ENCODE peak calls at places on chromosomes 2 and 18, in six cellular contexts. U is upper lobe of left lung, K is SJSA1, M is thyroid gland, R is neuronal stem cell, S is suprapubic skin. I is an unnamed sample. For H3K4me1 and H3K9me3, the result is how much of the 10 kb centered on the place peaks cover.

GRCh38 chr2:55164534-55165104 is 67.5 kb downstream of the CLHC1 start:
- DNase-seq in U (no peak), M (no peak), S (no peak), R (no peak), K (no peak), I (no peak)

GRCh38 chr2:100451734-100452133 is 18.5 kb upstream of the NMS start:
- DNase-seq in K (no peak), S (no peak), M (no peak), U (no peak), R (no peak), I (no peak)

GRCh38 chr2:45353879-45354278 is 257.2 kb downstream of the SRBD1 start:
- DNase-seq in M (no peak), U (no peak), R (no peak), S (no peak), K (peak), I (no peak)

GRCh38 chr2:234795272-234795920 is 156.4 kb upstream of the SH3BP4 start:
- DNase-seq in S (no peak), U (no peak), R (no peak), K (peak), M (no peak), I (no peak)

GRCh38 chr2:119315241-119315925 is 51.3 kb downstream of the C2orf76 start:
- DNase-seq in R (no peak), M (no peak), S (no peak), K (no peak), U (no peak), I (no peak)

GRCh38 chr2:67877281-67877680 is 185.5 kb downstream of the C1D start:
- DNase-seq in K (no peak), R (no peak), S (no peak), U (no peak), M (no peak), I (no peak)

GRCh38 chr2:189506514-189506976 is 65.3 kb downstream of the WDR75 start:
- DNase-seq in M (no peak), U (no peak), S (no peak), R (no peak), K (no peak), I (no peak)

GRCh38 chr2:100742884-100743283 is 77.1 kb upstream of the NPAS2 start:
- DNase-seq in U (no peak), R (no peak), K (peak), M (no peak), S (no peak), I (no peak)

DNA sequence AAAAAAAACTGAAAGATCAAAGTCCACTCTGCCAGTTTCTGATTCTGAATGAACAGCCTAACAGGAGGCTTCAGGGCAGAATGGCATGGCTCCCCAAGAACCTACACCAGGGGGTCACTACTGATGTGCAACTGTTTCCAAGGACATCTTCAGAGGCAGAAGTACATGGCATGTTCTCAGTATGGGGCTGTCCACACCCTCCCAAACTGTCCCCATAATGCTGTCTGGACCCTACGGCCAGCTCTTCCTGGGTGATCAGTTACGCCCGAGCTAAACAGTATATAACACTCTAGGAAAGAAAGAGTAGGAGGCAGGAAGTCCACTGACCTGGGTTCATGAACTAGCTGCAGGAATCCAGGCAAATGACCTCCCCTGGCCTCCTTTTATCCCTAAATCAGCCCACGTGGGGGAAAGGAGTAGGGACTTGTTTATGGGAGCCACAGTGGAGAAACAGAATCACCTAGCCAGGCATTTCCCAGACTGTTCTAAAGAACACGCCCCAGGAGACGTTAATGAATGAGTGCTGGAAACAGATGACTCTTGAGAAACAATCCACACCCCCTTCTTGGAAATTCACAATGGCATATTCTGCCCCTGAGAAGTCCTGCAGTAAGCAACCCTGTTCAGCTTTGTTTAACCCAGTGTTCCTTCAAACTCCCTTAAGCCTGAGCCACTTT is 2.5 kb downstream of the TMBIM1 start:
- DNase-seq in U (no peak), M (no peak), S (peak), R (no peak), K (no peak), I (no peak)
- H3K4me1 ChIP-seq in U (half or more), M (half or more), S (half or more), R (under half), K (half or more), I (under half)

DNA sequence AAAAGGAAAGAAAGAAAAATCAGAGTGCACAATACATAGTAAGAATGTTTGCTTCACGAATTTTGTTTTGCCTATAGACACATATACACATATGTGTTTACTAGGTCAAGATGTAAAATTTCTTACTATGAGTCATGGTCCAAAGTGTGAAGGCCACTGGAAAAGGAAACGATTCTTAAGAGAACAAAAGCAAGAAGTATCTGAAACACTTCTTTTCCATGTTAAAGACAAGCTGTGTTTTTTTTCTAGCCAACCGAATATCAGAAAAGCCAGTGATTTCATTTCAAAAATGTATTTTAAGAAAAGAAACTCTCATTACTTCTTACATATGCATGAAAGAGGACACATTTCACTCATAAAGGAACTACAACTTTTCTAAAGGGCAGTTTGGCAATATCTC is 24.9 kb downstream of the PECR start:
- DNase-seq in S (no peak), M (no peak), U (no peak), R (no peak), K (no peak), I (peak)
- H3K4me3 ChIP-seq in S (no peak), M (no peak), U (no peak), R (no peak), K (no peak), I (no peak)

GRCh38 chr18:71666481-71666880 is 877.7 kb downstream of the CBLN2 start:
- DNase-seq in M (no peak), S (no peak), K (no peak), R (no peak), U (no peak), I (no peak)

DNA sequence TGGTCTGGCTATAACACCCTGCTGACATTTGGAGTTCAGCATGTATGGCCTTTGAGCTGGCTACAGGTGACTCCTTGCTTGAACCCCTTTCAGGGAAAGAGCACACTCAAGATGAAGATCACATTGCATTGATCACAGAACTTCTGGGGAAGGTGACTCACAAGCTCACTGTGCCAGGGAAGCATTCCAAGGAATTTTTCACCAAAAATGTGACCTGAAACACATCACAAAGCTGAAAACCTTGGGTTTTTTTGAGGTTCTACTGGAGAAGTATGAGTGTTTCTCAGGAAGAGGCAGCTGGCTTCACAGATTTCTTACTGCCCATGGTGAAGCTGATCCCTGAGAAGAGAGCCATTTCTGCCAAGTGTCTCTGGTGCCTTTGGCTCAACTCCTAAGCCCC is 879.0 kb downstream of the CBLN2 start:
- DNase-seq in K (no peak), R (no peak), M (no peak), S (no peak), U (no peak), I (no peak)
- H3K9me3 ChIP-seq in K (under half), R (under half), M (under half), S (under half), U (under half), I (under half)

GRCh38 chr2:182542501-182543258 is 115.8 kb upstream of the PDE1A start:
- DNase-seq in S (no peak), U (no peak), R (no peak), M (no peak), K (no peak), I (no peak)
- H3K4me1 ChIP-seq in S (under half), U (under half), R (under half), M (under half), K (under half), I (under half)

GRCh38 chr2:73269686-73270465 is 14.4 kb downstream of the FBXO41 start:
- DNase-seq in K (no peak), U (no peak), S (no peak), M (no peak), R (no peak), I (no peak)

GRCh38 chr2:73266061-73266891 is 18.0 kb downstream of the FBXO41 start:
- DNase-seq in S (peak), K (no peak), M (no peak), R (no peak), U (peak), I (no peak)

GRCh38 chr2:73267008-73267407 is 17.3 kb downstream of the FBXO41 start:
- DNase-seq in R (no peak), K (no peak), M (no peak), S (no peak), U (no peak), I (no peak)

GRCh38 chr2:73268831-73269685 is 15.2 kb downstream of the FBXO41 start:
- DNase-seq in U (peak), M (peak), S (peak), R (no peak), K (no peak), I (no peak)

DNA sequence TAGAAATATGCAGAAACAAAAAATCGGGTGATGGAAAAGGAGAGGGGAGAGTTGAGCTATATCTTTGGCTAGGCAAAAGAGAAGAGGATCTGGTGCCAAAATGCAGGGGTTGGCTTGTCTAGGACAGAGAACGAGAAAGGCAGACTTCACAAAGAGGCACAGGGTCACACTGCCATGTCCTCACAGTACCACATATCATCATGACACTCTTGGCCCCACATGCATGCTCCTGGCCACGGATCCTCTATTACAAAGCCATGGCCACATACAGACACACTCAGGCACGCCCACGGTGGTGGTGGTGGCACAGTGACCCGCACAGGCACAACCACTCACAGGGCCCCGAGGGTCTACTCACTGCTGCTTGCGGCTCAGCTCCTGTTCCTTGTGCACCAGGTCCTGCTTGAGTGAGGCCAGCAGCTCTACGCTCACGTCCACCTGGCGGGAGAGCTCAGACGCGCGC is 15.9 kb downstream of the FBXO41 start:
- DNase-seq in R (no peak), S (peak), M (no peak), K (no peak), U (no peak), I (no peak)
- H3K4me3 ChIP-seq in R (peak), S (peak), M (no peak), K (no peak), U (no peak), I (no peak)

DNA sequence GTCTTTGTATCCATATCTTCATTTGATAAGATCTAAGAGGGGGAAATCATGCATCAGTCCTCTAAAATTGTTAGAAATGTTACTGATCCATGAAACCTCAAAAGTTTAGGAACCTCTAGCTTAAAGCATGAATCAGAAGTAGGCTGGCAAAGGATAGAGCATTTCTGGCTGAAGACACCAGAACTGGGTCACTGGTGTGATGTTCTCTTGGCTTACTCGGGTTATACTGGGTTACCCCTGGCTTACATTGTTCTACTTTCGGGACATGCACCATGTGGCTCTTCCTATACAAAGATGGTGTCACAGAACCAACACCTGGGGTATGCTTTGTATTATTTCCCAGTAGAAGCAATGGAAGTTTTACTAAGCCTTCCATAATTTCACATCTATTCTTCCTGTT is 83.2 kb upstream of the TNP1 start:
- DNase-seq in U (no peak), K (no peak), M (no peak), S (no peak), R (no peak), I (no peak)
- H3K9me3 ChIP-seq in U (under half), K (under half), M (under half), S (under half), R (under half), I (under half)

GRCh38 chr2:127664065-127664894 is 11.1 kb downstream of the LIMS2 start:
- DNase-seq in K (no peak), U (peak), M (no peak), S (peak), R (no peak), I (no peak)
- H3K4me1 ChIP-seq in K (under half), U (under half), M (under half), S (half or more), R (under half), I (under half)

GRCh38 chr18:76613721-76614120 is 118.7 kb upstream of the ZNF516 start:
- DNase-seq in K (no peak), S (no peak), U (peak), R (no peak), M (no peak), I (no peak)

GRCh38 chr18:76613058-76613457 is 118.0 kb upstream of the ZNF516 start:
- DNase-seq in S (no peak), M (no peak), K (no peak), U (no peak), R (no peak), I (no peak)

GRCh38 chr18:76610012-76610411 is 115.0 kb upstream of the ZNF516 start:
- DNase-seq in R (no peak), M (no peak), K (no peak), U (no peak), S (no peak), I (no peak)

GRCh38 chr18:76615065-76615733 is 120.2 kb upstream of the ZNF516 start:
- DNase-seq in M (no peak), S (no peak), K (no peak), U (no peak), R (no peak), I (no peak)

DNA sequence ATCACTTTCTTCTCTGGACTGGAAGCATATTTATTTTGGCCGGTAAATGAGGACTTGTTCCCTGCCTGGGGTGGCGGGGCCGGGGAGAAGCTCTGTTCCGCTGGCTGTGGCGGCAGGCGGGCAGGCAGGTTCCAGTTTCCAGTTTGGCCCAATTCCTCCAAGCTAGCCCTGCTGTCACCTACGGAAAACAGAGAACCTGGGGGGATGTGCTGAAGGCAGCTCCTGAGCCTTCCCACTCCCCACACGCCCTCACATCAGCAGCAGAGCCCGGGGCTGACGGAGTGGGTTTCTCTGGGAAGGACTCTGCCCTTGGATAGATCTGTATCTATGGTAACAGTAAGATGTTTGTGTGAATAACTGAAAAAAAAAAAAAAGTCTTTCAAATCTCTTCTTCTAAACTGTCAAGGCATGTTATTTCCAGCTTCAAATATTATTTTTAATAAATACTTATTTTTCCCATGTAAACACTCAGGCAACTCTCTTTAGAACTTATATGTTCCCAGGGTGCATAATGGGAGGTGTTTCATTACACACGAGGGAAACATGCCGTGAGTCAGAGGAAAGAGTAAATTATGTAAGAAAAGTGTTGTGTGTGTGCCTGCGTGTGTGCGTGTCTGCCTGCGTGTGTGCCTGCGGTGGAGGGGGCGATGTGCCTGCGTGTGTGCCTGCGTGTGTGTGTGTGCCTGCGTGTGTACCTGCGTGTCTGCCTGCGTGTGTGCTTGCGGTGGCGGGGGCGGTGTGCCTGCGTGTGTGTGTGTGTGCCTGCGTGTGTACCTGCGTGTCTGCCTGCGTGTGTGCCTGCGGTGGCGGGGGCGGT is 116.1 kb upstream of the ZNF516 start:
- DNase-seq in S (no peak), K (no peak), R (no peak), M (peak), U (peak), I (no peak)
- H3K4me3 ChIP-seq in S (no peak), K (no peak), R (peak), M (no peak), U (no peak), I (no peak)

DNA sequence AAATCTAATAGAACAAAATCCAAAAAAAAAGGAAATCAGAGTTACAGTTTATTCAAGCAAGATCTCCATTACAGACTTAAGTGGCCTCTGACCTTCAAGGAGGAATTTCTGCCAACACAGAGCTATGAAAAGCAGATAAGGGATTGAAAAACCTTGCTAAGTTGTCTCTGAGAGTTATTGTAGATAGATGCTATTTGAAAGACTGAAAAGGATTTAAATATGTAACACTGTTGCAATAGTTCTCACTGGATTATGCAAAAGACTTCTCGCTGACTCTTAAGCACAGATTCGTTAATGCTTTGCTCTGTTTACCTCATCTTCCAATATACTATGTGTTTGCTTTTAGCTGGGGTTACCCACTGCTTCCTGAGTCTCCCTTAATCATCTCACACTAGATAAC is 359.3 kb upstream of the RGPD4 start:
- DNase-seq in K (no peak), R (no peak), S (no peak), U (no peak), M (no peak), I (no peak)
- H3K9me3 ChIP-seq in K (under half), R (under half), S (under half), U (under half), M (under half), I (under half)

I was measured in HAP-1.